ENCODE peak calls at places on chromosomes 13 and 19, in seven cellular contexts. One of them, this sample, is unnamed.

GRCh38 chr19:4759388-4760284 is 31.9 kb upstream of the FEM1A start:
- DNase-seq in hypothalamus: peak; percentile 96
- DNase-seq in left colon: peak; percentile 92
- DNase-seq in stromal cell of bone marrow: peak; percentile 69
- DNase-seq in activated T-helper 1 cell treated with Interleukin-2 at 50 U/mL for 16 hours: peak; percentile 13
- DNase-seq in stimulated activated CD8-positive, alpha-beta memory T cell treated with anti-CD3 and anti-CD28 coated beads, Interleukin-4, amount 100 ng/mL, for 24 hours: peak; percentile 58
- DNase-seq in renal cortical epithelial cell: peak; percentile 83
- DNase-seq in this sample: peak; percentile 99

GRCh38 chr19:36054733-36055686 is at the start of gene WDR62:
- DNase-seq in left colon: peak; percentile 95
- DNase-seq in renal cortical epithelial cell: no peak
- DNase-seq in hypothalamus: peak; percentile 96
- DNase-seq in stromal cell of bone marrow: peak; percentile 84
- DNase-seq in stimulated activated CD8-positive, alpha-beta memory T cell treated with anti-CD3 and anti-CD28 coated beads, Interleukin-4, amount 100 ng/mL, for 24 hours: peak; percentile 92
- DNase-seq in activated T-helper 1 cell treated with Interleukin-2 at 50 U/mL for 16 hours: peak; percentile 88
- DNase-seq in this sample: peak; percentile 97

GRCh38 chr19:33950141-33950805 is 153.6 kb downstream of the KCTD15 start:
- DNase-seq in hypothalamus: no peak
- DNase-seq in left colon: no peak
- DNase-seq in stimulated activated CD8-positive, alpha-beta memory T cell treated with anti-CD3 and anti-CD28 coated beads, Interleukin-4, amount 100 ng/mL, for 24 hours: no peak
- DNase-seq in stromal cell of bone marrow: no peak
- DNase-seq in renal cortical epithelial cell: peak; percentile 4
- DNase-seq in activated T-helper 1 cell treated with Interleukin-2 at 50 U/mL for 16 hours: no peak
- DNase-seq in this sample: no peak

GRCh38 chr19:54677217-54677616 is 14.4 kb downstream of the LILRB4 start:
- DNase-seq in stromal cell of bone marrow: no peak
- DNase-seq in activated T-helper 1 cell treated with Interleukin-2 at 50 U/mL for 16 hours: no peak
- DNase-seq in left colon: no peak
- DNase-seq in stimulated activated CD8-positive, alpha-beta memory T cell treated with anti-CD3 and anti-CD28 coated beads, Interleukin-4, amount 100 ng/mL, for 24 hours: no peak
- DNase-seq in hypothalamus: no peak
- DNase-seq in renal cortical epithelial cell: no peak
- DNase-seq in this sample: no peak

GRCh38 chr13:113976711-113977684 is 3.1 kb upstream of the C13orf46 start:
- DNase-seq in activated T-helper 1 cell treated with Interleukin-2 at 50 U/mL for 16 hours: no peak
- DNase-seq in stimulated activated CD8-positive, alpha-beta memory T cell treated with anti-CD3 and anti-CD28 coated beads, Interleukin-4, amount 100 ng/mL, for 24 hours: no peak
- DNase-seq in hypothalamus: no peak
- DNase-seq in left colon: no peak
- DNase-seq in renal cortical epithelial cell: peak; percentile 80
- DNase-seq in stromal cell of bone marrow: peak; percentile 4
- DNase-seq in this sample: no peak

GRCh38 chr13:75670496-75670895 is 34.4 kb downstream of the LMO7 start:
- DNase-seq in stromal cell of bone marrow: no peak
- DNase-seq in renal cortical epithelial cell: no peak
- DNase-seq in left colon: no peak
- DNase-seq in stimulated activated CD8-positive, alpha-beta memory T cell treated with anti-CD3 and anti-CD28 coated beads, Interleukin-4, amount 100 ng/mL, for 24 hours: no peak
- DNase-seq in activated T-helper 1 cell treated with Interleukin-2 at 50 U/mL for 16 hours: no peak
- DNase-seq in hypothalamus: no peak
- DNase-seq in this sample: no peak

GRCh38 chr19:51136891-51137551 is 5.1 kb upstream of the SIGLEC7 start:
- DNase-seq in stimulated activated CD8-positive, alpha-beta memory T cell treated with anti-CD3 and anti-CD28 coated beads, Interleukin-4, amount 100 ng/mL, for 24 hours: no peak
- DNase-seq in left colon: no peak
- DNase-seq in stromal cell of bone marrow: no peak
- DNase-seq in activated T-helper 1 cell treated with Interleukin-2 at 50 U/mL for 16 hours: no peak
- DNase-seq in hypothalamus: no peak
- DNase-seq in renal cortical epithelial cell: no peak
- DNase-seq in this sample: no peak

GRCh38 chr19:34124828-34125227 is 47.5 kb upstream of the LSM14A start:
- DNase-seq in stromal cell of bone marrow: no peak
- DNase-seq in left colon: no peak
- DNase-seq in hypothalamus: no peak
- DNase-seq in activated T-helper 1 cell treated with Interleukin-2 at 50 U/mL for 16 hours: no peak
- DNase-seq in renal cortical epithelial cell: no peak
- DNase-seq in stimulated activated CD8-positive, alpha-beta memory T cell treated with anti-CD3 and anti-CD28 coated beads, Interleukin-4, amount 100 ng/mL, for 24 hours: no peak
- DNase-seq in this sample: no peak

GRCh38 chr13:31160857-31161582 is 684 bp downstream of the HSPH1 start:
- DNase-seq in left colon: peak; percentile 70
- DNase-seq in stimulated activated CD8-positive, alpha-beta memory T cell treated with anti-CD3 and anti-CD28 coated beads, Interleukin-4, amount 100 ng/mL, for 24 hours: peak; percentile 53
- DNase-seq in activated T-helper 1 cell treated with Interleukin-2 at 50 U/mL for 16 hours: peak; percentile 32
- DNase-seq in hypothalamus: peak; percentile 42
- DNase-seq in stromal cell of bone marrow: peak; percentile 51
- DNase-seq in renal cortical epithelial cell: peak; percentile 54
- DNase-seq in this sample: peak; percentile 23

GRCh38 chr13:50129923-50130685 is 114.9 kb downstream of the KCNRG start:
- DNase-seq in stimulated activated CD8-positive, alpha-beta memory T cell treated with anti-CD3 and anti-CD28 coated beads, Interleukin-4, amount 100 ng/mL, for 24 hours: no peak
- DNase-seq in renal cortical epithelial cell: no peak
- DNase-seq in left colon: peak; percentile 52
- DNase-seq in stromal cell of bone marrow: peak; percentile 47
- DNase-seq in hypothalamus: no peak
- DNase-seq in activated T-helper 1 cell treated with Interleukin-2 at 50 U/mL for 16 hours: no peak
- DNase-seq in this sample: no peak

GRCh38 chr13:71515639-71516038 is 351.4 kb downstream of the DACH1 start:
- DNase-seq in hypothalamus: no peak
- DNase-seq in stimulated activated CD8-positive, alpha-beta memory T cell treated with anti-CD3 and anti-CD28 coated beads, Interleukin-4, amount 100 ng/mL, for 24 hours: no peak
- DNase-seq in stromal cell of bone marrow: no peak
- DNase-seq in renal cortical epithelial cell: no peak
- DNase-seq in activated T-helper 1 cell treated with Interleukin-2 at 50 U/mL for 16 hours: no peak
- DNase-seq in left colon: no peak
- DNase-seq in this sample: no peak

GRCh38 chr19:3830841-3831589 is 37.8 kb downstream of the ZFR2 start:
- DNase-seq in stimulated activated CD8-positive, alpha-beta memory T cell treated with anti-CD3 and anti-CD28 coated beads, Interleukin-4, amount 100 ng/mL, for 24 hours: no peak
- DNase-seq in activated T-helper 1 cell treated with Interleukin-2 at 50 U/mL for 16 hours: no peak
- DNase-seq in stromal cell of bone marrow: no peak
- DNase-seq in left colon: no peak
- DNase-seq in renal cortical epithelial cell: no peak
- DNase-seq in hypothalamus: no peak
- DNase-seq in this sample: no peak

GRCh38 chr13:48542581-48543341 is 9.9 kb upstream of the RCBTB2 start:
- DNase-seq in left colon: peak; percentile 51
- DNase-seq in stimulated activated CD8-positive, alpha-beta memory T cell treated with anti-CD3 and anti-CD28 coated beads, Interleukin-4, amount 100 ng/mL, for 24 hours: no peak
- DNase-seq in hypothalamus: peak; percentile 43
- DNase-seq in activated T-helper 1 cell treated with Interleukin-2 at 50 U/mL for 16 hours: no peak
- DNase-seq in renal cortical epithelial cell: peak; percentile 34
- DNase-seq in stromal cell of bone marrow: no peak
- DNase-seq in this sample: no peak

GRCh38 chr13:33642374-33643065 is 175.4 kb upstream of the RFC3 start:
- DNase-seq in stromal cell of bone marrow: no peak
- DNase-seq in stimulated activated CD8-positive, alpha-beta memory T cell treated with anti-CD3 and anti-CD28 coated beads, Interleukin-4, amount 100 ng/mL, for 24 hours: no peak
- DNase-seq in renal cortical epithelial cell: peak; percentile 89
- DNase-seq in left colon: no peak
- DNase-seq in hypothalamus: no peak
- DNase-seq in activated T-helper 1 cell treated with Interleukin-2 at 50 U/mL for 16 hours: no peak
- DNase-seq in this sample: no peak

GRCh38 chr13:33193428-33193974 is 92.1 kb downstream of the STARD13 start:
- DNase-seq in renal cortical epithelial cell: no peak
- DNase-seq in stimulated activated CD8-positive, alpha-beta memory T cell treated with anti-CD3 and anti-CD28 coated beads, Interleukin-4, amount 100 ng/mL, for 24 hours: no peak
- DNase-seq in activated T-helper 1 cell treated with Interleukin-2 at 50 U/mL for 16 hours: no peak
- DNase-seq in left colon: no peak
- DNase-seq in hypothalamus: no peak
- DNase-seq in stromal cell of bone marrow: no peak
- DNase-seq in this sample: no peak

GRCh38 chr13:113046883-113047244 is 58.7 kb upstream of the F7 start:
- DNase-seq in stromal cell of bone marrow: no peak
- DNase-seq in renal cortical epithelial cell: no peak
- DNase-seq in hypothalamus: no peak
- DNase-seq in stimulated activated CD8-positive, alpha-beta memory T cell treated with anti-CD3 and anti-CD28 coated beads, Interleukin-4, amount 100 ng/mL, for 24 hours: no peak
- DNase-seq in activated T-helper 1 cell treated with Interleukin-2 at 50 U/mL for 16 hours: no peak
- DNase-seq in left colon: no peak
- DNase-seq in this sample: no peak

This sample was measured in GM12892.